ENCODE peak calls at places on chromosomes 16 and 17, in four cellular contexts. O, Q, P and Y are unnamed samples.

GRCh38 chr16:29699324-29700219 is 20.6 kb downstream of the QPRT start:
- DNase-seq in O (no peak), P (no peak), Q (no peak), Y (no peak)

GRCh38 chr17:7479389-7480192 is at the start of gene ZBTB4:
- DNase-seq in P (peak; percentile 56), O (peak; percentile 44), Q (peak; percentile 82), Y (peak; percentile 44)

GRCh38 chr17:21066394-21066793 is 23.6 kb upstream of the USP22 start:
- DNase-seq in O (no peak), Q (no peak), P (no peak), Y (no peak)

GRCh38 chr17:15659663-15660062 is 24.4 kb downstream of the TRIM16 start:
- DNase-seq in P (no peak), O (no peak), Q (no peak), Y (no peak)

GRCh38 chr17:51238253-51238887 is 21.5 kb downstream of the MBTD1 start:
- DNase-seq in Q (no peak), O (no peak), P (no peak), Y (no peak)

GRCh38 chr17:75041656-75042280 is 5.0 kb downstream of the ATP5PD start:
- DNase-seq in P (no peak), O (no peak), Q (no peak), Y (no peak)

GRCh38 chr16:64397945-64398508 is 723.8 kb downstream of the CDH11 start:
- DNase-seq in O (no peak), Q (no peak), P (no peak), Y (no peak)

GRCh38 chr17:36475346-36475970 is 11.0 kb upstream of the ZNHIT3 start:
- DNase-seq in Q (no peak), O (no peak), P (no peak), Y (no peak)

GRCh38 chr16:17106243-17106791 is 364.4 kb downstream of the XYLT1 start:
- DNase-seq in P (no peak), O (peak; percentile 18), Q (peak; percentile 44), Y (no peak)

GRCh38 chr16:79677799-79678525 is 77.4 kb upstream of the MAF start:
- DNase-seq in O (no peak), Q (no peak), P (no peak), Y (no peak)

GRCh38 chr17:50101346-50102163 is 6.4 kb downstream of the PDK2 start:
- DNase-seq in O (no peak), P (no peak), Q (peak; percentile 40), Y (peak; percentile 39)

GRCh38 chr17:18139949-18140348 is 31.4 kb downstream of the MYO15A start:
- DNase-seq in P (no peak), Q (peak; percentile 32), O (no peak), Y (no peak)

GRCh38 chr16:29154676-29155121 is 169.8 kb downstream of the LAT start:
- DNase-seq in P (no peak), Q (no peak), O (no peak), Y (no peak)

GRCh38 chr17:64278614-64279013 is 15.6 kb upstream of the TEX2 start:
- DNase-seq in Q (no peak), P (no peak), O (no peak), Y (no peak)

GRCh38 chr16:21646091-21646490 is 6.3 kb downstream of the IGSF6 start:
- DNase-seq in P (no peak), Q (no peak), O (no peak), Y (no peak)

GRCh38 chr16:21649196-21649595 is 3.2 kb downstream of the IGSF6 start:
- DNase-seq in Q (no peak), P (no peak), O (no peak), Y (no peak)

GRCh38 chr16:21645261-21645721 is 7.1 kb downstream of the IGSF6 start:
- DNase-seq in O (no peak), Q (no peak), P (no peak), Y (no peak)

GRCh38 chr16:21646721-21647561 is 5.5 kb downstream of the IGSF6 start:
- DNase-seq in P (peak; percentile 58), O (no peak), Q (no peak), Y (no peak)

DNA sequence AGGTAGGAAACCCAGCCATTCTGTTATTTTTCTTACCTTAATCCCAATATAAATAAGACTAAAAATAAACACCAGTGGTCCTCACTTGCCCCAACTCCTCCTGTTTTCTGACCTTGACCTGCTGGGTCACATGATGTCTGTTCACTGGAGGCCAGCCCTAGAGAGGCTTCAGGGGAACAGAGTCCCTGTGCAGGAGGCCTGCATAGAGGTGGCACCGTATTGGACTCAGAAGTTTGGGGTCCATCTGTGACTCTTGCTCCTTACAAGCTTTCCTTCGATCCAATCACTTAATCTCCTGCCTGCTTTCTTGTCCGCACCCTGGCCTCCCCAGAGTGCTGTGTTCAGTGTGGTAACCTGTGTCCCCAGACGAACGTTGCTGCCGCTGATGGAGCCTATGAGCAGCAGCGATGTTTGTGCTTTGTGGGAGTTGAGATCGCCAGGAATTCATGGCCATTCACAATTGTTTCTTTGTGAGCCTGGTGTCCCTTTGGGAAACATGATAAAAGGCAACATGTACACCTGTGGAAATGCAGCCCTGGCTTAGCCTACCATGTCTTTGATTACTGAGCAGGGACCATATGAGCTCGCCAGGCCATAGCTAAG is 4.7 kb downstream of the IGSF6 start:
- DNase-seq in P (no peak), O (no peak), Q (no peak), Y (no peak)
- H3K36me3 ChIP-seq in P (no peaks in the 10 kb centered on the region), O (peaks cover 2% of the 10 kb centered on the region), Q (no peaks in the 10 kb centered on the region), Y (no peaks in the 10 kb centered on the region)

DNA sequence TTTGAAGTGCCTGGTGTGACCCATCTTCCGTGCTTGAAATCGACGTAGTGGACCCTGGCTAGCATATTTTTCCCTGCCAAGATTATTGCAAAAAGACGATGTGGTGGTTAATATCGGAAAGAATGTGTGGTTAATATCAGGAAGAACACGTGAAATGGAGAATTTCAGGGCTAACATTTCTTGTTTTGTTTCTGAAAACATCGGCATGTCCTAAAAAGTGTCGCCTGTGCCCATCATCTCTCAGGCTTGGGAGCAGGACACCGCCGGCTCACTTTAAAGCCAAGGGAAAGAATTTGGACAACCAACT is 345 bp upstream of the DCXR start:
- DNase-seq in O (no peak), Q (no peak), P (no peak), Y (no peak)
- H3K4me3 ChIP-seq in O (peak overlapping the region; percentile 92), Q (peak overlapping the region; percentile 66), P (peak overlapping the region; percentile 73), Y (peak overlapping the region; percentile 80)

DNA sequence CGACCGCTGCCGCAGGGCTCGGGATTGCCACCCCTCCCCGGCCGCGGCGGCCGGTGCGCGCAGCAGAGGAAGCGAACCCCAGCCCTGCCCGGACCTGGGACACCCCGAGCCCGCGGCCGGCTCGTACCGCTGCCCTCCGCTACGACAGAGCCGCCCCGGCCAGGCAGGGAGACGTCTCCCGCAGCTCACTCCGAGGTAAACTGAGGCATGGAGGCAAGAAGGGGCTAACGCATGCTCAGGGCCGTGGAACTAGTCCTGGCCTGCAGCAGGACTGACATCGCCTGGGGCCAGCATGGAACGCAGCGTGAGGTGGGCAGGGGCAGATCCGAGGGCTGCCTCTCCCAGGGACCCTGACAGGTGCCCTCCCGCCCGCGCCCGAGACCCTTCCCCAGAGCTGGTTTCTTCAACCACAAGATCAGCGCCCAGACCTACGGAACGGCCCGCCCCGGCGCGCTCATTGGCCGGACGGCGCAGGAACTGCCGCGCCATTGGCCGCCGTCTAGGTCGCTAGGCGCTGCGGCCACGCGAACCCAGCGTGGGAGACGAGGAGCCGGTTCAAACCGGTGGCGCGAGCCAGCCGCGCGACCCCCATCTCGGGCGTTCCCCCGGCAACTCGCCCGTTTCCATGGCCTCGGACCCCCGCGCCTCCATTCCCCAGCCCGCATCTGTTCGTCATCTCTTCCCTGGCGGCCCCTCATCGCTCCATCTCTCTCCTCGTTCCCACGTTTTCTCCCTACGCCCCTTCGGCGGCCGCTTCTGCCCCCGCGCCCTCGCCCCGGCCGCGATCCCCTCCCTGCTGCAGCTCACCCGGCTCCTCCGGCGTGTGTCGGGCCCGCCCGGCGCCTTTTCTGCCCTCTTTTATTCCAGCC is at the start of gene SLC43A2:
- DNase-seq in P (peak; percentile 69), Q (peak; percentile 96), O (peak; percentile 98), Y (peak; percentile 85)
- H3K4me1 ChIP-seq in P (peaks cover 20% of the 10 kb centered on the region), Q (peaks cover 25% of the 10 kb centered on the region), O (peaks cover 11% of the 10 kb centered on the region), Y (no peaks in the 10 kb centered on the region)

GRCh38 chr16:88716601-88717001 is 10.3 kb downstream of the CTU2 start:
- DNase-seq in O (no peak), Q (no peak), P (no peak), Y (no peak)
- H3K36me3 ChIP-seq in O (peaks cover 23% of the 10 kb centered on the region), Q (no peaks in the 10 kb centered on the region), P (peaks cover 13% of the 10 kb centered on the region), Y (peaks cover 36% of the 10 kb centered on the region)

DNA sequence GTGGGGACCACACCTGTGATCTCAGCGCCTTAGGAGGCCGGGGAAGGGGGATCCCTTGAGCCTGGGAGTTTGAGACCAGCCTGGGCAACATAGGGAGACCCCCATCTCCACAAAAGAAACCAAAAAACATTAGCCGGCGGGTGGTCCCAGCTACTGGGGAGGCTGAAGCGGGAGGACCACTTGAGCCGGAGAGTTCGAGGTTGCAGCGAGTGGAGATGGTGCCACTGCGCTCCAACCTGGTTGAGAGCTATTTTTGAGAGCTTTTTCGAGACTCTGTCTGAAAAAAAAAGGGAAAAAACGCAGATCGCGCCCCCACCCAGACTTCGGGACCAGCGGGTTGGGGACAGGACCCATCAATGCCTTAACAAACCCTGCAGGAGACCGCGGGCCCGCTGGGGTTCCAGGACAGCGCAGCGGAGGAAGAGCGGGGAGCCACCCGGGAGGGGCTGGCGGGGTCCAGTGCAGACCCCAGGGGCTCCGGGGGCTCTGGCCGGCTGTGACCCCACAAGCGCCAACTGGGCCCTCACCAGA is 762 bp upstream of the BAIAP3 start:
- DNase-seq in Q (no peak), O (no peak), P (no peak), Y (no peak)
- H3K4me3 ChIP-seq in Q (no peak overlapping the region), O (no peak overlapping the region), P (no peak overlapping the region), Y (no peak overlapping the region)

GRCh38 chr17:78174870-78175642 is 6.7 kb downstream of the SYNGR2 start:
- DNase-seq in O (no peak), Q (peak; percentile 33), P (no peak), Y (no peak)
- H3K4me1 ChIP-seq in O (no peaks in the 10 kb centered on the region), Q (no peaks in the 10 kb centered on the region), P (peaks cover 40% of the 10 kb centered on the region), Y (peaks cover 7% of the 10 kb centered on the region)